ENCODE peak calls at places on chromosomes 5 and 9, in six cellular contexts. J is PC-3; L is RWPE1; Z is tibial artery; N is CD8-positive, alpha-beta T cell; D is heart right ventricle. V is an unnamed sample.

GRCh38 chr5:120576588-120576987 is 112.5 kb downstream of the PRR16 start:
- DNase-seq in J (no peak), L (no peak), Z (no peak), N (no peak), D (no peak), V (no peak)

GRCh38 chr9:119811030-119811429 is 441.8 kb upstream of the BRINP1 start:
- DNase-seq in J (no peak), L (no peak), Z (peak; percentile 62), N (no peak), D (no peak), V (no peak)

GRCh38 chr5:159456722-159457462 is 126.6 kb upstream of the IL12B start:
- DNase-seq in J (peak; percentile 72), L (peak; percentile 53), Z (no peak), N (peak; percentile 16), D (no peak), V (no peak)

GRCh38 chr9:36537861-36538260 is 34.8 kb upstream of the MELK start:
- DNase-seq in J (no peak), L (no peak), Z (no peak), N (no peak), D (no peak), V (no peak)

GRCh38 chr9:18596920-18597319 is 123.0 kb downstream of the ADAMTSL1 start:
- DNase-seq in J (peak; percentile 56), L (peak; percentile 5), Z (no peak), N (no peak), D (no peak), V (no peak)

GRCh38 chr9:82922686-82923085 is 140.3 kb downstream of the RASEF start:
- DNase-seq in J (no peak), L (no peak), Z (no peak), N (no peak), D (no peak), V (no peak)

GRCh38 chr5:145568581-145568980 is 266.6 kb downstream of the PRELID2 start:
- DNase-seq in J (peak; percentile 25), L (peak; percentile 29), Z (no peak), N (no peak), D (no peak), V (no peak)

GRCh38 chr5:96795626-96796025 is 12.1 kb downstream of the ERAP1 start:
- DNase-seq in J (no peak), L (no peak), Z (no peak), N (no peak), D (no peak), V (no peak)

GRCh38 chr5:14171621-14172020 is 28.5 kb downstream of the TRIO start:
- DNase-seq in J (no peak), L (no peak), Z (no peak), N (no peak), D (no peak), V (no peak)

GRCh38 chr5:156686816-156687215 is 163.3 kb upstream of the PPP1R2B start:
- DNase-seq in J (no peak), L (no peak), Z (no peak), N (no peak), D (no peak), V (no peak)

GRCh38 chr9:114356792-114357191 is 27.1 kb downstream of the ORM2 start:
- DNase-seq in J (no peak), L (no peak), Z (no peak), N (no peak), D (no peak), V (no peak)

GRCh38 chr5:96335873-96336272 is 97.2 kb downstream of the PCSK1 start:
- DNase-seq in J (peak; percentile 64), L (peak; percentile 72), Z (no peak), N (no peak), D (no peak), V (no peak)

GRCh38 chr5:81850932-81851331 is 100.0 kb upstream of the SSBP2 start:
- DNase-seq in J (no peak), L (no peak), Z (no peak), N (no peak), D (no peak), V (no peak)

GRCh38 chr9:96654450-96655197 is 493 bp downstream of the PRXL2C start:
- DNase-seq in J (peak; percentile 55), L (peak; percentile 79), Z (peak; percentile 95), N (peak; percentile 77), D (peak; percentile 92), V (peak; percentile 96)

GRCh38 chr9:136714876-136715239 is 2.5 kb downstream of the DIPK1B start:
- DNase-seq in J (no peak), L (no peak), Z (no peak), N (no peak), D (no peak), V (no peak)

GRCh38 chr5:159559337-159559736 is 229.1 kb upstream of the IL12B start:
- DNase-seq in J (no peak), L (no peak), Z (no peak), N (no peak), D (no peak), V (no peak)

GRCh38 chr5:176660530-176660859 is 13.2 kb downstream of the TSPAN17 start:
- DNase-seq in J (no peak), L (no peak), Z (no peak), N (no peak), D (no peak), V (no peak)

GRCh38 chr9:128899566-128900322 is 17.8 kb downstream of the LRRC8A start:
- DNase-seq in J (peak; percentile 41), L (peak; percentile 67), Z (no peak), N (peak; percentile 21), D (no peak), V (no peak)

DNA sequence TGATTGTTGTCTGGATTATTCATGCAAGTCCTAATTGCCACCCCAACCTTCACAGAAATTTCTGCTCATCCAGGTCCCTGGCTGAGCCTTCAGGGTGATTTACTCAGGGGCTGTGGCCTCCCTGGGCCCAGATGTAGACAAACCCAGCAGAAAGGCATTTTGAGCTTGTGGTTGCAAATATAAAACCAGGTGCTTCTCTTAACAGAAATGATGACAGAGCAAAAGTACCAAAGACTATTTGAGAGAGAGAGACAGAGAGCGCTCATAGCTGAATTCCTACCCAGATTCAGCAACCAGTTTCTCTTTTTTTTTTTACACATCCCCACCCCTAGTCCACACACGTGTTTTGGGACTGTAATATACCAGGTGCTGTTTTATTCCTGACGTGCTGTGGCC is 154.9 kb upstream of the SMIM23 start:
- DNase-seq in J (no peak), L (no peak), Z (no peak), N (no peak), D (no peak), V (no peak)
- H3K27ac ChIP-seq in J (no peak overlapping the region), L (no peak overlapping the region), Z (no peak overlapping the region), N (no peak overlapping the region), D (no peak overlapping the region), V (no peak overlapping the region)

DNA sequence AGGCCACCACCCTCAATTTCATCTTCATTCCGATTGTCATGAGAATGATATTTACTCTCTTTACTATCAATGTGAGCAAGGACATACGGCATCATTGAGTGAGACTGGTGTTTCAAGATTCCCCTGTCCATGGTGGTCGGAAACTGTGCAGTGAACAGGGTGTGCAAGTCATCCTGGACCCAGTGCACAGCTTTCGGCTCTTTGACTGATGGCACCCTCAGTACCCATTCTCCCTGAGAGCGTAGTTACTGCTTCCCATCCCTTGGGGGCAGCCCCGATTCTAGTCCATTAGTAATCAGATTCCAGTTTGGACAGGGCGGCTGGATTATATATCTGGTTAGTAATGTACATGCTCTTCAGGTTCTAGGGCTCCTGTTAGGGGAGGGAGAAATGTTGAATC is 61.7 kb upstream of the SUB1 start:
- DNase-seq in J (peak; percentile 31), L (no peak), Z (no peak), N (no peak), D (no peak), V (no peak)
- TF ChIP-seq CTCF in J (peak; percentile 13), L (no peak), Z (no peak), N (no peak), D (no peak), V (no peak)

GRCh38 chr9:94825620-94825958 is 99.1 kb downstream of the AOPEP start:
- DNase-seq in J (no peak), L (no peak), Z (no peak), N (no peak), D (no peak), V (no peak)

GRCh38 chr9:94826044-94826443 is 99.5 kb downstream of the AOPEP start:
- DNase-seq in J (no peak), L (no peak), Z (peak; percentile 78), N (no peak), D (no peak), V (no peak)

GRCh38 chr9:94826644-94827410 is 100.3 kb downstream of the AOPEP start:
- DNase-seq in J (no peak), L (no peak), Z (no peak), N (no peak), D (no peak), V (no peak)

GRCh38 chr9:94827584-94828304 is 101.2 kb downstream of the AOPEP start:
- DNase-seq in J (no peak), L (no peak), Z (no peak), N (no peak), D (peak; percentile 33), V (no peak)

GRCh38 chr9:94829380-94830070 is 103.0 kb downstream of the AOPEP start:
- DNase-seq in J (no peak), L (no peak), Z (no peak), N (no peak), D (no peak), V (no peak)
- H3K27ac ChIP-seq in J (no peak overlapping the region), L (no peak overlapping the region), Z (peak overlapping the region; percentile 72), N (no peak overlapping the region), D (no peak overlapping the region), V (peak overlapping the region; percentile 14)

GRCh38 chr9:130837644-130838043 is 2.6 kb downstream of the ABL1 start:
- DNase-seq in J (no peak), L (no peak), Z (no peak), N (no peak), D (no peak), V (no peak)

GRCh38 chr9:130837002-130837511 is 2.0 kb downstream of the ABL1 start:
- DNase-seq in J (no peak), L (no peak), Z (no peak), N (no peak), D (no peak), V (no peak)

GRCh38 chr9:130834371-130835311 is at the start of gene ABL1:
- DNase-seq in J (peak; percentile 61), L (peak; percentile 96), Z (peak; percentile 85), N (peak; percentile 62), D (peak; percentile 84), V (peak; percentile 86)

GRCh38 chr9:130833324-130833990 is 1.6 kb upstream of the ABL1 start:
- DNase-seq in J (peak; percentile 17), L (no peak), Z (no peak), N (no peak), D (no peak), V (no peak)

GRCh38 chr9:130835441-130836298 is 616 bp downstream of the ABL1 start:
- DNase-seq in J (no peak), L (peak; percentile 55), Z (no peak), N (peak; percentile 26), D (peak; percentile 35), V (no peak)
- TF ChIP-seq CTCF in J (no peak), L (no peak), Z (no peak), N (no peak), D (no peak), V (no peak)

DNA sequence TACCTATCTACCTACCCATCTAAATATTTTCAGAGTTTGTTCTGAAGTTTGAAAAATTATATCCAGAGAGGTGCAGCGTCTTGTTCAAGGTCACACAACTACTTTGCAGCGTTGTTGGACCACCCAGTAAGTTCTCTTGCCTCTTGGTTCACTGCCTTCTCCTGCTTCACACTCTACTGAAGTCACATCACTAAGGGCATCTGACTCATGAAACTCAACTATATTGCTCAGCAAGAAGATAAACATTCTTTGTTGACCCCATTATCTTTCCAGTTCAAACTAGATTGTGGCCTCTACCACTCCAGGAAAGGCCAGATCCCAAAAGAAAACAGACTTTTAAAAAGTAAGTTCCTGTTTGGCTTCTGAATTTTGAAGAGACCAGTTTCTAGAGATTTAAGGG is 326.9 kb downstream of the SLIT3 start:
- DNase-seq in J (no peak), L (no peak), Z (no peak), N (no peak), D (no peak), V (no peak)
- H3K27ac ChIP-seq in J (no peak overlapping the region), L (no peak overlapping the region), Z (no peak overlapping the region), N (no peak overlapping the region), D (no peak overlapping the region), V (no peak overlapping the region)

V was measured in coronary artery.